ENCODE peak calls at places on chromosome 1, in six cellular contexts. Z is omental fat pad, H is cardiac muscle cell, D is Peyer's patch, I is testis, S is uterus. P is an unnamed sample.

GRCh38 chr1:150922519-150922975 is 3.6 kb upstream of the SETDB1 start:
- DNase-seq in Z (peak), H (peak), D (peak), I (peak), S (peak), P (peak)

GRCh38 chr1:217747156-217747769 is 116.1 kb downstream of the SPATA17 start:
- DNase-seq in Z (no peak), H (peak), D (no peak), I (no peak), S (no peak), P (no peak)

GRCh38 chr1:183806086-183806485 is 1.2 kb downstream of the RGL1 start:
- DNase-seq in Z (no peak), H (peak), D (no peak), I (no peak), S (no peak), P (no peak)

GRCh38 chr1:22107126-22107525 is 35.8 kb downstream of the WNT4 start:
- DNase-seq in Z (no peak), H (no peak), D (peak), I (no peak), S (no peak), P (no peak)

GRCh38 chr1:30929135-30929889 is 20.8 kb upstream of the SDC3 start:
- DNase-seq in Z (no peak), H (peak), D (peak), I (peak), S (no peak), P (no peak)

GRCh38 chr1:11893907-11894251 is 32.3 kb downstream of the KIAA2013 start:
- DNase-seq in Z (no peak), H (peak), D (peak), I (peak), S (no peak), P (peak)

GRCh38 chr1:6489799-6490180 is 1.7 kb downstream of the PLEKHG5 start:
- DNase-seq in Z (no peak), H (peak), D (peak), I (peak), S (peak), P (peak)

GRCh38 chr1:202710070-202711025 is at the start of gene SYT2:
- DNase-seq in Z (no peak), H (peak), D (no peak), I (peak), S (no peak), P (peak)

GRCh38 chr1:20964540-20965484 is 177.7 kb upstream of the HP1BP3 start:
- DNase-seq in Z (no peak), H (no peak), D (peak), I (no peak), S (no peak), P (no peak)

GRCh38 chr1:72101840-72102632 is 180.3 kb downstream of the NEGR1 start:
- DNase-seq in Z (no peak), H (no peak), D (no peak), I (no peak), S (no peak), P (no peak)

GRCh38 chr1:219917851-219918466 is 10.4 kb downstream of the SLC30A10 start:
- DNase-seq in Z (no peak), H (no peak), D (no peak), I (no peak), S (no peak), P (no peak)

GRCh38 chr1:15994590-15995351 is 9.3 kb upstream of the SRARP start:
- DNase-seq in Z (no peak), H (peak), D (peak), I (peak), S (peak), P (no peak)

DNA sequence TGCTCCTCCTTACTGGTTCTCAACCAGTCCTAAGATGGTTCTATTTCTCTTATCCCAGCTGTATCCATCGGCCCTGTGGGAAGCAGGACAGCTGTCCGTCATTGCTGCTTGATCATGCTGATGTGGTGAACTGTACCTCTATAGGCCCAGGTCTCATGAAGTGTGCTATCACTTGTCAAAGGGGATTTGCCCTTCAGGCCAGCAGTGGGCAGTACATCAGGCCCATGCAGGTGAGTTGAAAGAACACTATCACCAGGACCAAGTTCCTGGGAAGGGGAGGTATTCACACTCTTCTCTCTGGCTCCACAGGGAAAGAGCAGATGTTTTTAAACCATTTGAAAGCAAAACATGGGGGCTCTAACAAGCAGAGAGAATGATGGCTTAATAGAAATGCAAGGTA is 302.6 kb downstream of the PAPPA2 start:
- DNase-seq in Z (no peak), H (no peak), D (no peak), I (no peak), S (no peak), P (no peak)
- TF ChIP-seq CTCF in Z (no peak), H (no peak), D (no peak), I (no peak), S (no peak), P (no peak)

GRCh38 chr1:5189384-5189783 is 535.0 kb downstream of the AJAP1 start:
- DNase-seq in Z (no peak), H (no peak), D (no peak), I (no peak), S (no peak), P (no peak)
- TF ChIP-seq CTCF in Z (no peak), H (no peak), D (no peak), I (no peak), S (no peak), P (no peak)

DNA sequence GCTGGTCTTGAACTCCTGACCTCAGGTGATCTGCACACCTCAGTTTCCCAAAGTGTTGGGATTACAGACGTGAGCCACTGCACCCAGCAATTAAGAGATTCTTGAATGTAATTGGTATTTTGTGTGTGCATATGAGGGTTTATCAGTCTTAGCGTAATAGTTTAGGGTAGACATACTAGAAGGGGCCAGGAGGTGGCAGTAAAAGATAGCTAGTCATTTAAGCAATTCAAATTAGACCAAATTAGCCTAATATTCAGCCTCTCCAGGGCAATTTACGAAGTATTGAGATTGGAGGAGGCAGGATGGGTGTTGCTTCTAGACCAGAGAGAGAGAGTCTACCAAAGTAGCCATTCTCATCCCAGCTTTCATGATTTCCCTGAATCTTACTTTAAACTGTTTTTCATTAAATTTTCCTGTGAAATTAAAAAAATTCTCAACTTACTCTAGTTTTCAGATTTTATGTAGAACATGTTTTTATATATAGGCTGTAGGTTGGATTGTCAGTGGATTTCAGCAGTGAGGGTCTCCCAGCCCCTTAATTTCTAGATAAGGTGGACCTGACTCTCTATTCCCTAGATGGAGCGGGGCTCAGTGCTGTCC is 119.7 kb downstream of the HHAT start:
- DNase-seq in Z (no peak), H (peak), D (no peak), I (peak), S (no peak), P (no peak)
- TF ChIP-seq CTCF in Z (no peak), H (peak), D (peak), I (peak), S (peak), P (peak)

GRCh38 chr1:192311281-192311680 is 5.5 kb upstream of the RGS21 start:
- DNase-seq in Z (no peak), H (peak), D (no peak), I (no peak), S (no peak), P (no peak)
- TF ChIP-seq CTCF in Z (no peak), H (peak), D (no peak), I (peak), S (no peak), P (no peak)

P was measured in mesothelial cell of epicardium.